ENCODE peak calls at places on chromosomes 16 and 17, in four cellular contexts. O, F, G and Z are unnamed samples.
A peak's percentile ranks its signal among the peaks of the same experiment; 100 is the strongest.

GRCh38 chr16:46690281-46691178 is 1.1 kb downstream of the ORC6 start:
- DNase-seq in O (no peak), F (no peak), G (no peak), Z (no peak)

GRCh38 chr16:58196898-58197313 is 1.0 kb downstream of the CSNK2A2 start:
- DNase-seq in O (no peak), F (no peak), G (no peak), Z (no peak)

GRCh38 chr16:31094088-31094423 is 541 bp downstream of the VKORC1 start:
- DNase-seq in O (no peak), F (no peak), G (no peak), Z (no peak)

GRCh38 chr17:49997256-49997735 is 2.3 kb upstream of the DLX3 start:
- DNase-seq in O (no peak), F (no peak), G (no peak), Z (no peak)

GRCh38 chr17:78735832-78736525 is 46.1 kb downstream of the CYTH1 start:
- DNase-seq in O (no peak), F (no peak), G (no peak), Z (peak; percentile 67)

GRCh38 chr17:55062921-55063320 is 94.4 kb downstream of the STXBP4 start:
- DNase-seq in O (no peak), F (no peak), G (no peak), Z (no peak)

GRCh38 chr17:76224321-76224852 is 15.9 kb downstream of the RNF157 start:
- DNase-seq in O (no peak), F (no peak), G (no peak), Z (no peak)

GRCh38 chr16:57471852-57472664 is 9.6 kb downstream of the POLR2C start:
- DNase-seq in O (no peak), F (no peak), G (no peak), Z (no peak)

GRCh38 chr16:19288872-19289799 is 3.6 kb downstream of the CLEC19A start:
- DNase-seq in O (no peak), F (no peak), G (no peak), Z (no peak)

GRCh38 chr17:34302626-34303025 is 16.6 kb upstream of the CCL8 start:
- DNase-seq in O (no peak), F (no peak), G (no peak), Z (no peak)